ENCODE peak calls at places on chromosomes 4 and X, in ten cellular contexts. N, B, A, C, L, V, I, R, O and K are unnamed samples.

GRCh38 chrX:83759872-83760271 is 101.1 kb upstream of the CYLC1 start:
- DNase-seq in N (no peak), B (peak; percentile 6), A (no peak), C (peak; percentile 36), L (peak; percentile 1), V (no peak), I (no peak), R (peak; percentile 4), O (peak; percentile 22), K (no peak)

GRCh38 chrX:22081475-22082092 is 49.5 kb downstream of the PHEX start:
- DNase-seq in N (peak; percentile 29), B (peak; percentile 79), A (peak; percentile 51), C (peak; percentile 47), L (peak; percentile 44), V (peak; percentile 48), I (peak; percentile 8), R (peak; percentile 36), O (peak; percentile 68), K (peak; percentile 27)

GRCh38 chrX:111555559-111555958 is 44.1 kb downstream of the SERTM2 start:
- DNase-seq in N (no peak), B (no peak), A (no peak), C (no peak), L (no peak), V (no peak), I (no peak), R (no peak), O (no peak), K (no peak)

GRCh38 chr4:120850048-120850599 is 72.4 kb downstream of the PRDM5 start:
- DNase-seq in N (peak; percentile 15), B (peak; percentile 52), A (no peak), C (no peak), L (peak; percentile 62), V (no peak), I (no peak), R (no peak), O (peak; percentile 17), K (peak; percentile 26)

GRCh38 chrX:14936561-14936960 is 63.3 kb downstream of the MOSPD2 start:
- DNase-seq in N (peak; percentile 79), B (peak; percentile 73), A (no peak), C (no peak), L (peak; percentile 56), V (no peak), I (no peak), R (peak; percentile 74), O (peak; percentile 81), K (peak; percentile 48)

GRCh38 chr4:166594326-166594946 is 639.9 kb downstream of the SPOCK3 start:
- DNase-seq in N (peak; percentile 51), B (peak; percentile 62), A (peak; percentile 37), C (peak; percentile 0), L (peak; percentile 12), V (no peak), I (no peak), R (peak; percentile 59), O (peak; percentile 24), K (no peak)

GRCh38 chr4:101933855-101934254 is 143.3 kb downstream of the BANK1 start:
- DNase-seq in N (no peak), B (no peak), A (no peak), C (no peak), L (no peak), V (no peak), I (no peak), R (no peak), O (no peak), K (peak; percentile 28)

GRCh38 chr4:3875466-3875865 is 109.3 kb downstream of the ADRA2C start:
- DNase-seq in N (no peak), B (no peak), A (no peak), C (no peak), L (no peak), V (no peak), I (no peak), R (no peak), O (no peak), K (no peak)

GRCh38 chr4:158193171-158193749 is 17.0 kb upstream of the TMEM144 start:
- DNase-seq in N (peak; percentile 38), B (peak; percentile 59), A (no peak), C (peak; percentile 13), L (peak; percentile 42), V (no peak), I (no peak), R (peak; percentile 87), O (peak; percentile 53), K (peak; percentile 50)

GRCh38 chrX:108699368-108699767 is 37.0 kb downstream of the IRS4 start:
- DNase-seq in N (peak; percentile 16), B (peak; percentile 51), A (no peak), C (peak; percentile 7), L (peak; percentile 5), V (no peak), I (no peak), R (peak; percentile 22), O (peak; percentile 49), K (peak; percentile 17)

GRCh38 chr4:74262522-74262921 is 45.7 kb upstream of the EPGN start:
- DNase-seq in N (no peak), B (peak; percentile 59), A (no peak), C (no peak), L (no peak), V (no peak), I (no peak), R (no peak), O (no peak), K (no peak)

GRCh38 chr4:137960371-137961050 is 281.6 kb downstream of the SLC7A11 start:
- DNase-seq in N (peak; percentile 76), B (peak; percentile 68), A (no peak), C (no peak), L (peak; percentile 13), V (no peak), I (no peak), R (peak; percentile 78), O (peak; percentile 34), K (no peak)